ENCODE peak calls at places on chromosome 13, in seven cellular contexts. V is fibroblast of mammary gland, N is Calu3, T is AG04449, G is endothelial cell, Z is lower lobe of right lung, I is B cell. E is an unnamed sample.

GRCh38 chr13:106133025-106133424 is 402.4 kb downstream of the EFNB2 start:
- DNase-seq in V (peak), N (no peak), T (peak), G (no peak), Z (no peak), I (no peak), E (no peak)

GRCh38 chr13:35957174-35957867 is 173.9 kb downstream of the DCLK1 start:
- DNase-seq in V (peak), N (no peak), T (no peak), G (no peak), Z (no peak), I (no peak), E (no peak)

GRCh38 chr13:81031996-81032395 is 691.1 kb upstream of the SPRY2 start:
- DNase-seq in V (no peak), N (no peak), T (no peak), G (no peak), Z (no peak), I (no peak), E (no peak)

GRCh38 chr13:74641586-74641985 is 507.4 kb upstream of the KLF12 start:
- DNase-seq in V (peak), N (no peak), T (peak), G (no peak), Z (no peak), I (no peak), E (no peak)

GRCh38 chr13:110268061-110268460 is 38.9 kb downstream of the COL4A1 start:
- DNase-seq in V (no peak), N (no peak), T (no peak), G (no peak), Z (no peak), I (no peak), E (no peak)

GRCh38 chr13:87798536-87798935 is 127.4 kb downstream of the SLITRK5 start:
- DNase-seq in V (no peak), N (no peak), T (no peak), G (no peak), Z (no peak), I (no peak), E (no peak)

GRCh38 chr13:106520205-106521004 is 15.1 kb downstream of the EFNB2 start:
- DNase-seq in V (peak), N (no peak), T (no peak), G (no peak), Z (no peak), I (no peak), E (no peak)

GRCh38 chr13:57682128-57682716 is 50.7 kb downstream of the PCDH17 start:
- DNase-seq in V (no peak), N (no peak), T (no peak), G (no peak), Z (no peak), I (no peak), E (no peak)

GRCh38 chr13:78372581-78372980 is 230.8 kb downstream of the POU4F1 start:
- DNase-seq in V (peak), N (no peak), T (no peak), G (no peak), Z (no peak), I (no peak), E (no peak)

GRCh38 chr13:66948910-66949309 is 281.2 kb downstream of the PCDH9 start:
- DNase-seq in V (no peak), N (no peak), T (no peak), G (no peak), Z (no peak), I (no peak), E (no peak)

GRCh38 chr13:65378943-65379519 is 1851.1 kb downstream of the PCDH9 start:
- DNase-seq in V (peak), N (no peak), T (no peak), G (no peak), Z (no peak), I (no peak), E (no peak)

GRCh38 chr13:52001120-52001731 is 10.0 kb downstream of the ATP7B start:
- DNase-seq in V (peak), N (no peak), T (no peak), G (no peak), Z (no peak), I (no peak), E (peak)

GRCh38 chr13:44797685-44798084 is 191.6 kb downstream of the NUFIP1 start:
- DNase-seq in V (no peak), N (no peak), T (no peak), G (no peak), Z (no peak), I (no peak), E (no peak)

GRCh38 chr13:83219832-83220231 is 662.4 kb downstream of the SLITRK1 start:
- DNase-seq in V (no peak), N (no peak), T (no peak), G (no peak), Z (no peak), I (no peak), E (no peak)

GRCh38 chr13:45295536-45295935 is 45.4 kb downstream of the TPT1 start:
- DNase-seq in V (peak), N (no peak), T (no peak), G (no peak), Z (no peak), I (no peak), E (no peak)

GRCh38 chr13:66546534-66547379 is 683.4 kb downstream of the PCDH9 start:
- DNase-seq in V (peak), N (no peak), T (peak), G (no peak), Z (no peak), I (no peak), E (no peak)

GRCh38 chr13:105925496-105925895 is 610.0 kb downstream of the EFNB2 start:
- DNase-seq in V (peak), N (no peak), T (no peak), G (no peak), Z (no peak), I (no peak), E (no peak)

GRCh38 chr13:59837101-59837500 is 326.6 kb downstream of the DIAPH3 start:
- DNase-seq in V (no peak), N (no peak), T (no peak), G (no peak), Z (no peak), I (no peak), E (no peak)

GRCh38 chr13:41224113-41225110 is 30.0 kb upstream of the KBTBD7 start:
- DNase-seq in V (peak), N (no peak), T (peak), G (no peak), Z (no peak), I (no peak), E (no peak)

GRCh38 chr13:49020940-49021548 is 45.3 kb downstream of the FNDC3A start:
- DNase-seq in V (peak), N (no peak), T (no peak), G (no peak), Z (no peak), I (no peak), E (no peak)

GRCh38 chr13:59230484-59231264 is 933.1 kb downstream of the DIAPH3 start:
- DNase-seq in V (no peak), N (no peak), T (no peak), G (no peak), Z (no peak), I (no peak), E (no peak)

GRCh38 chr13:33081666-33082065 is 65.4 kb downstream of the KL start:
- DNase-seq in V (no peak), N (no peak), T (no peak), G (no peak), Z (no peak), I (no peak), E (no peak)

GRCh38 chr13:20814224-20814910 is 40.6 kb upstream of the EEF1AKMT1 start:
- DNase-seq in V (peak), N (peak), T (peak), G (no peak), Z (peak), I (no peak), E (no peak)

GRCh38 chr13:96141032-96141431 is 51.1 kb downstream of the HS6ST3 start:
- DNase-seq in V (peak), N (no peak), T (peak), G (no peak), Z (no peak), I (no peak), E (no peak)

GRCh38 chr13:85137516-85137915 is 661.7 kb downstream of the SLITRK6 start:
- DNase-seq in V (no peak), N (no peak), T (no peak), G (no peak), Z (no peak), I (no peak), E (no peak)
- TF ChIP-seq CTCF in V (no peak), N (no peak), T (no peak), G (no peak), Z (no peak), I (no peak), E (no peak)

DNA sequence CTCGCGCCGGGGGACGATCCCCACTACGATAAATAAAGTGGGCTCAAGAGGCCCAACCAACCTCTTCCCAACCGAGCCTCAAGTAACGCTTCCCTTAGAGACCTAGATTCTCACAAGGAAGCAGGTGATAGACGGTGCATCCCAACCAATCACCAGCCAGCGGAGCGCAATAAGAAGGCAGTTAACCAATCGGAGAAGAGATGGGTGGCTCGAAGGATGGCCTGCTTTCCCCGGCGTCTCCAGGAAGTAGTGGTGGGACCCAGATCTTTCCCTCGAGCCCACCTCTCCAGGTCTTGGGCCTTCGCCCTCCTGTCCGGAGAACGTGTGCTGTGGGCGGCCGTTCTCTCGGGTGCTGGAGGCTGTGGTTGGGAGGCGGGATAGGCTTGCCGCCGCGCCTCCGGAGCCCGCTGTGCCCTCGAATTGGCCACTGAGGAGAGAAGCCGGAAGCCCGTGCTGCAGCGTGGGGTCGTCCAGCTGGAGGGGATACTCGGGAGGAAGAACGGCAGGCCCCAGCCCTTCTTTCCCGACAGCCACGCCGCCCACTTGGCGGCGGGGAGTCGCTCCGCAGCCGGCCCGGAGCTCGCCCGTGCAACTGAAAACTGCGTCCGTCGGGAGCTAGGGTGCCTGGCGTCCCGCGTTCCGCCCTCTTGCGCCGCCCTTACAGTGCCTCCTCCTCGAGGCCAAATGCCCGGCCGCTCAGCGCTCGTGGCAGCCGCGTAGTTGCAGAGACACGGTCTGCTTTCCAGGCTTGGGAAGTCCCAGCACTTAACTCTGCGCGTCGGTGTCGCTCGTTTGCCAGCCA is at the start of gene RNF6:
- DNase-seq in V (peak), N (peak), T (peak), G (peak), Z (peak), I (peak), E (peak)
- TF ChIP-seq CTCF in V (no peak), N (no peak), T (no peak), G (no peak), Z (peak), I (no peak), E (no peak)

GRCh38 chr13:93286047-93286446 is 59.4 kb downstream of the GPC6 start:
- DNase-seq in V (no peak), N (no peak), T (no peak), G (no peak), Z (no peak), I (no peak), E (no peak)

GRCh38 chr13:93289842-93290241 is 63.2 kb downstream of the GPC6 start:
- DNase-seq in V (no peak), N (no peak), T (no peak), G (no peak), Z (no peak), I (no peak), E (no peak)

GRCh38 chr13:93289047-93289446 is 62.4 kb downstream of the GPC6 start:
- DNase-seq in V (peak), N (no peak), T (no peak), G (no peak), Z (no peak), I (no peak), E (no peak)

GRCh38 chr13:93293716-93294115 is 67.1 kb downstream of the GPC6 start:
- DNase-seq in V (no peak), N (no peak), T (no peak), G (no peak), Z (no peak), I (no peak), E (no peak)

GRCh38 chr13:93290503-93290902 is 63.9 kb downstream of the GPC6 start:
- DNase-seq in V (peak), N (no peak), T (no peak), G (no peak), Z (no peak), I (no peak), E (no peak)
- TF ChIP-seq CTCF in V (no peak), N (no peak), T (no peak), G (no peak), Z (no peak), I (no peak), E (no peak)

GRCh38 chr13:53405616-53406015 is 377.0 kb downstream of the OLFM4 start:
- DNase-seq in V (no peak), N (no peak), T (no peak), G (no peak), Z (no peak), I (no peak), E (no peak)

GRCh38 chr13:53411443-53411842 is 382.8 kb downstream of the OLFM4 start:
- DNase-seq in V (no peak), N (no peak), T (no peak), G (no peak), Z (no peak), I (no peak), E (no peak)

GRCh38 chr13:53408847-53409568 is 380.4 kb downstream of the OLFM4 start:
- DNase-seq in V (no peak), N (no peak), T (no peak), G (no peak), Z (no peak), I (no peak), E (no peak)

DNA sequence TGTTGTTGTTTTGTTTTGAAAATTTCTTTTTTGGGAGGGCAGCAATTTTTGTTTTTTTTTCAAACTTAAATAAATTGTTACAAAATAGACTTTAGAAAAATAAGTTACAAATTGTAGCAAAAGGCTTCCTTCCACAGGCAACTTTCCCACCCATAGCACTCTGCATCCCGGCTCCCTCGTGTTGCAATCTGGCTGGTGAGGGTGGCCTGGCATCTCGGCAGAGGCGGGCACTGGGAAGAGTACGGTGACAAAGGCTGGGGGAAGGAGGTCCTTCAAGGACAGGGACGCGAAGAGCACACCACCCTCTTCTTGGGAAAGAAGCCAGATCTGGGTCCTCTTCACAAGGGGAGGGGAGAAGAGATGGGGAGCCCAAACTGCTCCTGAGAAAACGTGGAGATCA is 379.7 kb downstream of the OLFM4 start:
- DNase-seq in V (no peak), N (no peak), T (no peak), G (no peak), Z (no peak), I (no peak), E (no peak)
- TF ChIP-seq CTCF in V (no peak), N (no peak), T (no peak), G (no peak), Z (no peak), I (no peak), E (no peak)

DNA sequence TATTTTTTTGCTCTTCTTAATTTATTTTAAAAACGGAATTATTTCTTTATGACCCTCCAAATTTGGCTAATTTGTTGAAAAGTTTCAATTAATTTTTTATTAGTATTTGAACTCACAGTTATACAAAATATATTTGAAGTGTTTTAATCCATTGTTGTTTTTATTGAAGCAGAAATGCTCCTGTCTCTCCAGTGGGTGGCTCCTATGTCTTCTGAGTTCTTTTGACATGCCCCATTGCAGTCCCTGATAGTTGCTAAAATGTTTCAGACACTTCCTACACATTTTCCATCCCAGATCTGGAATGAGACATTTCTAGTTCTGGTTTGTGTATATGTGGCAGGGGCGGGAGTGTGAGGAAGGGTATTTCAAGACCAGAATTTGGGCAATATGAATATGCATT is 579.4 kb upstream of the PRR20A start:
- DNase-seq in V (no peak), N (no peak), T (no peak), G (peak), Z (no peak), I (no peak), E (no peak)
- TF ChIP-seq CTCF in V (no peak), N (no peak), T (no peak), G (no peak), Z (no peak), I (no peak), E (no peak)

GRCh38 chr13:113726961-113727411 is 32.0 kb upstream of the TMEM255B start:
- DNase-seq in V (peak), N (no peak), T (no peak), G (no peak), Z (peak), I (no peak), E (no peak)
- TF ChIP-seq CTCF in V (no peak), N (no peak), T (no peak), G (no peak), Z (no peak), I (no peak), E (no peak)

DNA sequence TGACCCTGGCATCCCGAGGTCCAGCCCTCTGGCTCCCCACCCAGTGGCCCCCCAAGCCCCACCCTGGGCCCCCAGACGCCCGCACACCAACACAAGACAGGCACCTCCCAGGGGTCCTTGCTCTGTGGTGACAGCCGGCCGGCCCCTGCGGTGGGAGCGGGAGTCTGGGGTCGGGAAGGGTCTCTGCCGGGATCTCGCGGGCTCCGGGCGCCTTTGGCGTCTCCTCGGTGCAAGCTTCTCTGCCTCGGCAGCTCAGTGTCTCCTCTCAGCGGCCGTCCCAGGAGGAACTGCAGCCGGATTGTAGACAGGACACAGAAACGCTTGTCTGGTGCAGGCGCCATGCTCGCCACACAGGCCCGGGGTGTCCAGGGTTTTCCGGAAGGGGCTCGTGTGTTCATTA is 43.7 kb downstream of the TMEM255B start:
- DNase-seq in V (no peak), N (no peak), T (no peak), G (no peak), Z (no peak), I (no peak), E (no peak)
- TF ChIP-seq CTCF in V (no peak), N (no peak), T (no peak), G (no peak), Z (no peak), I (no peak), E (no peak)

GRCh38 chr13:53743906-53744305 is 715.3 kb downstream of the OLFM4 start:
- DNase-seq in V (no peak), N (no peak), T (no peak), G (no peak), Z (no peak), I (no peak), E (no peak)
- TF ChIP-seq CTCF in V (no peak), N (no peak), T (no peak), G (peak), Z (no peak), I (no peak), E (no peak)

GRCh38 chr13:108496364-108497215 is 132.8 kb upstream of the MYO16 start:
- DNase-seq in V (peak), N (no peak), T (no peak), G (peak), Z (no peak), I (no peak), E (no peak)

GRCh38 chr13:108494991-108495661 is 134.3 kb upstream of the MYO16 start:
- DNase-seq in V (no peak), N (no peak), T (no peak), G (peak), Z (no peak), I (no peak), E (no peak)

GRCh38 chr13:108495686-108496363 is 133.6 kb upstream of the MYO16 start:
- DNase-seq in V (no peak), N (no peak), T (no peak), G (peak), Z (no peak), I (no peak), E (no peak)
- TF ChIP-seq CTCF in V (no peak), N (no peak), T (no peak), G (no peak), Z (no peak), I (no peak), E (no peak)

E was measured in GM13977.